ENCODE peak calls at places on chromosomes 13 and 19, in five cellular contexts. One of them, this sample, is unnamed.

GRCh38 chr19:19642506-19643157 is 825 bp downstream of the GMIP start:
- DNase-seq in stomach: no peak
- DNase-seq in BJ: no peak
- DNase-seq in tibial nerve: no peak
- DNase-seq in astrocyte of the cerebellum: no peak
- DNase-seq in this sample: no peak

GRCh38 chr13:24684600-24684998 is 4.4 kb downstream of the ATP12A start:
- DNase-seq in BJ: no peak
- DNase-seq in astrocyte of the cerebellum: peak
- DNase-seq in tibial nerve: no peak
- DNase-seq in stomach: no peak
- DNase-seq in this sample: no peak

GRCh38 chr19:50896591-50897190 is 14.5 kb downstream of the KLK4 start:
- DNase-seq in astrocyte of the cerebellum: no peak
- DNase-seq in BJ: no peak
- DNase-seq in stomach: no peak
- DNase-seq in tibial nerve: no peak
- DNase-seq in this sample: peak

GRCh38 chr13:70817571-70817970 is 709.3 kb upstream of the KLHL1 start:
- DNase-seq in stomach: no peak
- DNase-seq in BJ: no peak
- DNase-seq in astrocyte of the cerebellum: peak
- DNase-seq in tibial nerve: no peak
- DNase-seq in this sample: no peak

GRCh38 chr13:45441633-45442032 is 23.1 kb upstream of the COG3 start:
- DNase-seq in BJ: no peak
- DNase-seq in tibial nerve: no peak
- DNase-seq in stomach: no peak
- DNase-seq in astrocyte of the cerebellum: no peak
- DNase-seq in this sample: no peak

GRCh38 chr19:9431475-9431874 is 3.9 kb downstream of the ZNF266 start:
- DNase-seq in tibial nerve: no peak
- DNase-seq in stomach: no peak
- DNase-seq in astrocyte of the cerebellum: no peak
- DNase-seq in BJ: no peak
- DNase-seq in this sample: no peak

GRCh38 chr13:51423766-51424165 is 29.1 kb downstream of the INTS6 start:
- DNase-seq in tibial nerve: no peak
- DNase-seq in stomach: no peak
- DNase-seq in astrocyte of the cerebellum: no peak
- DNase-seq in BJ: no peak
- DNase-seq in this sample: no peak

GRCh38 chr19:51559240-51559639 is 11.8 kb upstream of the ZNF175 start:
- DNase-seq in BJ: no peak
- DNase-seq in stomach: no peak
- DNase-seq in tibial nerve: no peak
- DNase-seq in astrocyte of the cerebellum: no peak
- DNase-seq in this sample: no peak

GRCh38 chr13:99075268-99076191 is 97.7 kb upstream of the DOCK9 start:
- DNase-seq in BJ: no peak
- DNase-seq in tibial nerve: no peak
- DNase-seq in stomach: no peak
- DNase-seq in astrocyte of the cerebellum: no peak
- DNase-seq in this sample: no peak

GRCh38 chr13:93338906-93339305 is 112.3 kb downstream of the GPC6 start:
- DNase-seq in astrocyte of the cerebellum: no peak
- DNase-seq in BJ: no peak
- DNase-seq in tibial nerve: no peak
- DNase-seq in stomach: no peak
- DNase-seq in this sample: no peak

GRCh38 chr19:7928741-7929701 is 3.1 kb upstream of the CTXN1 start:
- DNase-seq in tibial nerve: peak
- DNase-seq in astrocyte of the cerebellum: peak
- DNase-seq in BJ: peak
- DNase-seq in stomach: no peak
- DNase-seq in this sample: peak

GRCh38 chr13:77810430-77810829 is 108.2 kb downstream of the EDNRB start:
- DNase-seq in astrocyte of the cerebellum: no peak
- DNase-seq in BJ: no peak
- DNase-seq in tibial nerve: no peak
- DNase-seq in stomach: no peak
- DNase-seq in this sample: no peak

GRCh38 chr19:54905908-54906511 is at the start of gene NCR1:
- DNase-seq in stomach: no peak
- DNase-seq in tibial nerve: no peak
- DNase-seq in BJ: no peak
- DNase-seq in astrocyte of the cerebellum: no peak
- DNase-seq in this sample: no peak

GRCh38 chr19:38879400-38879751 is 1.3 kb upstream of the RINL start:
- DNase-seq in stomach: no peak
- DNase-seq in BJ: no peak
- DNase-seq in astrocyte of the cerebellum: no peak
- DNase-seq in tibial nerve: no peak
- DNase-seq in this sample: no peak

GRCh38 chr13:97257800-97258799 is 36.0 kb downstream of the MBNL2 start:
- DNase-seq in BJ: peak
- DNase-seq in stomach: no peak
- DNase-seq in tibial nerve: no peak
- DNase-seq in astrocyte of the cerebellum: peak
- DNase-seq in this sample: peak

GRCh38 chr13:109211616-109212015 is 574.8 kb downstream of the IRS2 start:
- DNase-seq in stomach: no peak
- DNase-seq in tibial nerve: no peak
- DNase-seq in BJ: peak
- DNase-seq in astrocyte of the cerebellum: peak
- DNase-seq in this sample: no peak

GRCh38 chr13:73059460-73060250 is 850 bp downstream of the KLF5 start:
- DNase-seq in stomach: peak
- DNase-seq in astrocyte of the cerebellum: no peak
- DNase-seq in BJ: no peak
- DNase-seq in tibial nerve: no peak
- DNase-seq in this sample: no peak
- H3K4me3 ChIP-seq in stomach: peak
- H3K4me3 ChIP-seq in astrocyte of the cerebellum: peak
- H3K4me3 ChIP-seq in BJ: peak
- H3K4me3 ChIP-seq in tibial nerve: peak
- H3K4me3 ChIP-seq in this sample: peak

GRCh38 chr19:22526661-22527272 is 104.6 kb upstream of the ZNF98 start:
- DNase-seq in stomach: no peak
- DNase-seq in tibial nerve: no peak
- DNase-seq in astrocyte of the cerebellum: no peak
- DNase-seq in BJ: no peak
- DNase-seq in this sample: no peak
- H3K4me3 ChIP-seq in stomach: no peak
- H3K4me3 ChIP-seq in tibial nerve: no peak
- H3K4me3 ChIP-seq in astrocyte of the cerebellum: no peak
- H3K4me3 ChIP-seq in BJ: no peak
- H3K4me3 ChIP-seq in this sample: no peak

GRCh38 chr19:6590458-6591319 is at the start of gene CD70:
- DNase-seq in stomach: no peak
- DNase-seq in BJ: no peak
- DNase-seq in tibial nerve: no peak
- DNase-seq in astrocyte of the cerebellum: no peak
- DNase-seq in this sample: no peak
- H3K4me3 ChIP-seq in stomach: peak
- H3K4me3 ChIP-seq in BJ: no peak
- H3K4me3 ChIP-seq in tibial nerve: peak
- H3K4me3 ChIP-seq in astrocyte of the cerebellum: peak
- H3K4me3 ChIP-seq in this sample: no peak

DNA sequence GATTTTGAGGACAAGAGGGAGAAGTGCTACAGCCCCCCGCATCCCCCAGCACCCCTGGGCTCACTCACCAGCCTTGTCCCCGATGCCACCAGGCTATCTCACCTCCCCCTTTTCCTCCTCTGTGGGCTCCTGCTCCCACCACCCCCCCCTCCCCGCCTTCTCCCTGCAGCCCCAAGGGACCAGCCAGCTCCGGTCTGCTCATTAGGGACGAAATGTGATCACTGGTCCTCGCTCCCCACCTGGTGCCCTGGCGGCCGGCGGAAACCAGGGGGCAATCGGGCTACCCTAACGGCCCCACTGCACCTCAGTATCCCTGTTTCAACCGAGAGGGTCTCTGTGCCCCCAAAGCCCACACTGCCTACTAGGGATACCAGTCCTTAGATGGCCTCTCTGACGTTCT is 2.7 kb downstream of the GPR4 start:
- DNase-seq in tibial nerve: no peak
- DNase-seq in astrocyte of the cerebellum: no peak
- DNase-seq in BJ: no peak
- DNase-seq in stomach: no peak
- DNase-seq in this sample: no peak
- H3K4me3 ChIP-seq in tibial nerve: peak
- H3K4me3 ChIP-seq in astrocyte of the cerebellum: no peak
- H3K4me3 ChIP-seq in BJ: no peak
- H3K4me3 ChIP-seq in stomach: no peak
- H3K4me3 ChIP-seq in this sample: no peak

GRCh38 chr19:17968376-17968775 is 1.5 kb downstream of the KCNN1 start:
- DNase-seq in BJ: no peak
- DNase-seq in tibial nerve: no peak
- DNase-seq in stomach: no peak
- DNase-seq in astrocyte of the cerebellum: no peak
- DNase-seq in this sample: no peak

GRCh38 chr19:17969096-17969792 is 2.3 kb downstream of the KCNN1 start:
- DNase-seq in astrocyte of the cerebellum: no peak
- DNase-seq in BJ: no peak
- DNase-seq in tibial nerve: no peak
- DNase-seq in stomach: no peak
- DNase-seq in this sample: no peak

GRCh38 chr19:17966115-17966455 is 822 bp upstream of the KCNN1 start:
- DNase-seq in stomach: no peak
- DNase-seq in BJ: no peak
- DNase-seq in tibial nerve: no peak
- DNase-seq in astrocyte of the cerebellum: no peak
- DNase-seq in this sample: no peak

GRCh38 chr19:17966497-17967257 is at the start of gene KCNN1:
- DNase-seq in stomach: no peak
- DNase-seq in astrocyte of the cerebellum: no peak
- DNase-seq in BJ: no peak
- DNase-seq in tibial nerve: no peak
- DNase-seq in this sample: no peak

GRCh38 chr19:17967258-17968051 is 548 bp downstream of the KCNN1 start:
- DNase-seq in astrocyte of the cerebellum: no peak
- DNase-seq in tibial nerve: no peak
- DNase-seq in stomach: no peak
- DNase-seq in BJ: no peak
- DNase-seq in this sample: no peak
- H3K4me3 ChIP-seq in astrocyte of the cerebellum: peak
- H3K4me3 ChIP-seq in tibial nerve: peak
- H3K4me3 ChIP-seq in stomach: no peak
- H3K4me3 ChIP-seq in BJ: no peak
- H3K4me3 ChIP-seq in this sample: peak

GRCh38 chr19:57320180-57321084 is at the start of gene ZNF543:
- DNase-seq in stomach: peak
- DNase-seq in tibial nerve: peak
- DNase-seq in BJ: peak
- DNase-seq in astrocyte of the cerebellum: peak
- DNase-seq in this sample: peak

GRCh38 chr19:57314146-57314545 is 6.1 kb upstream of the ZNF543 start:
- DNase-seq in astrocyte of the cerebellum: no peak
- DNase-seq in tibial nerve: no peak
- DNase-seq in BJ: no peak
- DNase-seq in stomach: no peak
- DNase-seq in this sample: no peak

GRCh38 chr19:57321164-57321563 is 892 bp downstream of the ZNF543 start:
- DNase-seq in BJ: no peak
- DNase-seq in astrocyte of the cerebellum: no peak
- DNase-seq in tibial nerve: no peak
- DNase-seq in stomach: no peak
- DNase-seq in this sample: no peak

GRCh38 chr19:57319869-57320179 is 448 bp upstream of the ZNF543 start:
- DNase-seq in BJ: no peak
- DNase-seq in tibial nerve: no peak
- DNase-seq in stomach: no peak
- DNase-seq in astrocyte of the cerebellum: no peak
- DNase-seq in this sample: no peak

GRCh38 chr19:57317503-57317902 is 2.8 kb upstream of the ZNF543 start:
- DNase-seq in stomach: no peak
- DNase-seq in tibial nerve: no peak
- DNase-seq in astrocyte of the cerebellum: no peak
- DNase-seq in BJ: no peak
- DNase-seq in this sample: no peak
- H3K4me3 ChIP-seq in stomach: no peak
- H3K4me3 ChIP-seq in tibial nerve: no peak
- H3K4me3 ChIP-seq in astrocyte of the cerebellum: peak
- H3K4me3 ChIP-seq in BJ: peak
- H3K4me3 ChIP-seq in this sample: no peak

This sample was measured in retinal pigment epithelial cell.